ENCODE peak calls at places on chromosomes 4 and X, in six cellular contexts. T is stimulated activated CD4-positive, alpha-beta T cell treated with anti-CD3 and anti-CD28 coated beads, Interleukin-12 subunit alpha, Interleukin-12 subunit beta, amount 100 ng/mL, for 48 hours; O is brain microvascular endothelial cell; L is GM06990; S is mucosa of descending colon; Z is esophagus muscularis mucosa. U is an unnamed sample.

GRCh38 chr4:2006956-2007653 is 1.7 kb downstream of the NELFA start:
- DNase-seq in T (no peak), O (no peak), L (no peak), S (no peak), Z (peak), U (no peak)

GRCh38 chrX:1500701-1501624 is 36.0 kb downstream of the P2RY8 start:
- DNase-seq in T (no peak), O (no peak), L (peak), S (no peak), Z (peak), U (no peak)

GRCh38 chr4:42119916-42120315 is 32.5 kb downstream of the BEND4 start:
- DNase-seq in T (no peak), O (no peak), L (no peak), S (no peak), Z (no peak), U (no peak)

GRCh38 chrX:37825225-37825842 is 22.0 kb downstream of the DYNLT3 start:
- DNase-seq in T (peak), O (peak), L (no peak), S (no peak), Z (no peak), U (peak)

GRCh38 chr4:118849867-118850812 is 14.2 kb upstream of the SEC24D start:
- DNase-seq in T (no peak), O (no peak), L (peak), S (no peak), Z (no peak), U (no peak)

GRCh38 chr4:106369456-106370060 is 980 bp upstream of the GIMD1 start:
- DNase-seq in T (no peak), O (peak), L (no peak), S (no peak), Z (no peak), U (peak)

GRCh38 chr4:156473175-156473574 is 498.4 kb downstream of the PDGFC start:
- DNase-seq in T (no peak), O (no peak), L (peak), S (no peak), Z (no peak), U (no peak)

GRCh38 chr4:88979292-88979691 is 77.7 kb downstream of the FAM13A start:
- DNase-seq in T (no peak), O (no peak), L (no peak), S (no peak), Z (no peak), U (no peak)

GRCh38 chr4:29553842-29554241 is 1166.3 kb upstream of the PCDH7 start:
- DNase-seq in T (no peak), O (no peak), L (no peak), S (no peak), Z (no peak), U (no peak)

GRCh38 chr4:70632028-70632427 is 3.5 kb downstream of the ENAM start:
- DNase-seq in T (no peak), O (no peak), L (no peak), S (no peak), Z (no peak), U (no peak)

GRCh38 chr4:38872620-38873019 is 5.0 kb downstream of the FAM114A1 start:
- DNase-seq in T (no peak), O (peak), L (no peak), S (no peak), Z (no peak), U (no peak)

GRCh38 chrX:54754854-54755253 is 43.2 kb downstream of the ITIH6 start:
- DNase-seq in T (no peak), O (no peak), L (no peak), S (no peak), Z (no peak), U (no peak)

GRCh38 chrX:126165721-126166401 is at the start of gene DCAF12L2:
- DNase-seq in T (no peak), O (no peak), L (no peak), S (no peak), Z (no peak), U (no peak)

GRCh38 chr4:3484057-3484973 is 21.2 kb downstream of the DOK7 start:
- DNase-seq in T (no peak), O (no peak), L (peak), S (peak), Z (no peak), U (no peak)

GRCh38 chr4:150906987-150907633 is 108.0 kb downstream of the LRBA start:
- DNase-seq in T (no peak), O (no peak), L (no peak), S (no peak), Z (no peak), U (no peak)

GRCh38 chr4:152784490-152785195 is 4.9 kb downstream of the ARFIP1 start:
- DNase-seq in T (no peak), O (peak), L (no peak), S (no peak), Z (no peak), U (peak)

GRCh38 chrX:123854329-123854728 is 5.5 kb upstream of the XIAP start:
- DNase-seq in T (no peak), O (peak), L (no peak), S (no peak), Z (no peak), U (no peak)

GRCh38 chr4:151604238-151604637 is 156.6 kb downstream of the GATB start:
- DNase-seq in T (no peak), O (no peak), L (no peak), S (no peak), Z (no peak), U (peak)

GRCh38 chr4:76981649-76982048 is 32.1 kb downstream of the SEPTIN11 start:
- DNase-seq in T (no peak), O (no peak), L (no peak), S (no peak), Z (no peak), U (no peak)

GRCh38 chrX:27679281-27679680 is 89.1 kb downstream of the DCAF8L2 start:
- DNase-seq in T (no peak), O (peak), L (no peak), S (no peak), Z (no peak), U (no peak)

GRCh38 chr4:84167579-84167978 is 331.5 kb downstream of the NKX6-1 start:
- DNase-seq in T (no peak), O (no peak), L (no peak), S (no peak), Z (no peak), U (peak)

GRCh38 chr4:6383019-6383404 is 89.4 kb downstream of the PPP2R2C start:
- DNase-seq in T (no peak), O (no peak), L (no peak), S (peak), Z (no peak), U (no peak)

GRCh38 chr4:173805884-173806283 is 275.9 kb upstream of the HAND2 start:
- DNase-seq in T (no peak), O (no peak), L (no peak), S (no peak), Z (no peak), U (no peak)

GRCh38 chr4:21697583-21697982 is 251.0 kb downstream of the KCNIP4 start:
- DNase-seq in T (no peak), O (peak), L (no peak), S (peak), Z (no peak), U (peak)